ENCODE peak calls at places on chromosomes 4 and X, in eight cellular contexts. F is NCI-H2029, O is KBM-7, M is fibroblast of pulmonary artery, S is ureter, D is heart right ventricle, H is cardiac muscle cell, N is neural progenitor cell. Q is an unnamed sample.

GRCh38 chr4:120056249-120056648 is 10.4 kb downstream of the MAD2L1 start:
- DNase-seq in D (no peak), M (peak; percentile 55), N (no peak), H (no peak), S (no peak), F (no peak), O (no peak), Q (no peak)

GRCh38 chr4:152357206-152357605 is 178.7 kb downstream of the FBXW7 start:
- DNase-seq in F (no peak), D (no peak), H (no peak), N (no peak), M (peak; percentile 53), O (no peak), S (no peak), Q (no peak)

GRCh38 chrX:148567229-148567628 is 66.8 kb downstream of the AFF2 start:
- DNase-seq in D (no peak), N (no peak), M (peak; percentile 40), H (peak; percentile 59), F (no peak), O (no peak), S (no peak), Q (no peak)

GRCh38 chr4:40825014-40825838 is 75.5 kb downstream of the NSUN7 start:
- DNase-seq in H (no peak), D (no peak), N (no peak), S (no peak), F (no peak), O (no peak), M (no peak), Q (peak; percentile 19)

GRCh38 chrX:19846995-19847790 is 40.2 kb downstream of the SH3KBP1 start:
- DNase-seq in M (peak; percentile 80), D (no peak), F (no peak), N (no peak), H (no peak), O (peak; percentile 69), S (no peak), Q (no peak)

GRCh38 chr4:75821966-75822365 is 80.3 kb downstream of the PPEF2 start:
- DNase-seq in M (peak; percentile 19), N (no peak), D (no peak), F (no peak), O (no peak), S (no peak), H (no peak), Q (no peak)

GRCh38 chr4:61752617-61753016 is 552.5 kb downstream of the ADGRL3 start:
- DNase-seq in H (no peak), M (no peak), O (no peak), F (no peak), S (no peak), D (no peak), N (no peak), Q (no peak)

GRCh38 chr4:107818301-107818910 is 6.3 kb upstream of the SGMS2 start:
- DNase-seq in M (no peak), O (peak; percentile 47), S (no peak), D (no peak), F (no peak), H (no peak), N (no peak), Q (no peak)

GRCh38 chr4:5399790-5400421 is 308.5 kb downstream of the EVC2 start:
- DNase-seq in M (peak; percentile 36), N (peak; percentile 70), O (peak; percentile 53), D (no peak), S (no peak), H (peak; percentile 65), F (peak; percentile 2), Q (no peak)

GRCh38 chrX:14864626-14865025 is 8.2 kb downstream of the FANCB start:
- DNase-seq in H (no peak), O (no peak), D (no peak), S (no peak), M (peak; percentile 35), F (no peak), N (no peak), Q (no peak)

GRCh38 chr4:106695846-106696245 is 327.3 kb upstream of the GIMD1 start:
- DNase-seq in M (no peak), F (no peak), H (no peak), D (no peak), O (no peak), N (peak; percentile 4), S (no peak), Q (no peak)

GRCh38 chrX:140510895-140511295 is 6.0 kb upstream of the SOX3 start:
- DNase-seq in O (no peak), D (no peak), M (no peak), H (no peak), N (peak; percentile 58), S (no peak), F (no peak), Q (no peak)

GRCh38 chrX:13487731-13488505 is 81.5 kb upstream of the EGFL6 start:
- DNase-seq in H (peak; percentile 30), F (no peak), O (peak; percentile 86), N (peak; percentile 78), S (peak; percentile 58), M (peak; percentile 91), D (no peak), Q (peak; percentile 41)

GRCh38 chr4:84231539-84232055 is 267.5 kb downstream of the NKX6-1 start:
- DNase-seq in S (no peak), F (no peak), N (no peak), H (no peak), O (no peak), D (no peak), M (no peak), Q (no peak)

GRCh38 chrX:135543924-135544323 is 23.5 kb downstream of the INTS6L start:
- DNase-seq in D (no peak), M (no peak), H (no peak), O (peak; percentile 29), F (no peak), S (no peak), N (peak; percentile 13), Q (no peak)

GRCh38 chr4:184472540-184473264 is 1.6 kb downstream of the IRF2 start:
- DNase-seq in F (peak; percentile 51), O (peak; percentile 64), S (peak; percentile 79), D (peak; percentile 87), M (peak; percentile 63), N (peak; percentile 86), H (peak; percentile 93), Q (no peak)